ENCODE peak calls at places on chromosomes 1 and 21, in seven cellular contexts. V is psoas muscle, H is adrenal gland, L is lung, I is Panc1, Z is A549, W is tibial artery. Q is an unnamed sample. For H3K4me1, the result is how much of the 10 kb centered on the place peaks cover.

GRCh38 chr21:31444061-31444460 is 100.0 kb upstream of the TIAM1 start:
- DNase-seq in V (no peak), H (peak), L (no peak), I (no peak), Z (no peak), W (peak), Q (no peak)

GRCh38 chr1:107748529-107748928 is 216.5 kb downstream of the VAV3 start:
- DNase-seq in V (no peak), H (no peak), L (no peak), I (no peak), Z (peak), W (no peak), Q (peak)

GRCh38 chr1:76336951-76337371 is 262.4 kb downstream of the ST6GALNAC3 start:
- DNase-seq in V (peak), H (peak), L (peak), I (no peak), Z (no peak), W (no peak), Q (peak)

GRCh38 chr1:228073870-228074545 is 8.5 kb upstream of the ARF1 start:
- DNase-seq in V (no peak), H (peak), L (no peak), I (no peak), Z (no peak), W (no peak), Q (peak)

GRCh38 chr1:201017828-201018163 is 5.7 kb downstream of the KIF21B start:
- DNase-seq in V (no peak), H (no peak), L (no peak), I (no peak), Z (no peak), W (no peak), Q (no peak)

GRCh38 chr1:87291107-87291506 is 37.6 kb upstream of the LMO4 start:
- DNase-seq in V (no peak), H (no peak), L (no peak), I (no peak), Z (no peak), W (no peak), Q (peak)

GRCh38 chr1:8070381-8070811 is 44.3 kb upstream of the ERRFI1 start:
- DNase-seq in V (no peak), H (no peak), L (peak), I (no peak), Z (peak), W (no peak), Q (no peak)

GRCh38 chr1:86753700-86754099 is 49.3 kb downstream of the SH3GLB1 start:
- DNase-seq in V (no peak), H (no peak), L (no peak), I (no peak), Z (peak), W (no peak), Q (no peak)

GRCh38 chr1:7538849-7539771 is 232.0 kb upstream of the VAMP3 start:
- DNase-seq in V (peak), H (no peak), L (no peak), I (no peak), Z (no peak), W (no peak), Q (no peak)

GRCh38 chr1:173429517-173430477 is 47.3 kb upstream of the PRDX6 start:
- DNase-seq in V (peak), H (peak), L (peak), I (no peak), Z (peak), W (peak), Q (peak)

GRCh38 chr21:15134711-15135110 is 69.9 kb upstream of the NRIP1 start:
- DNase-seq in V (no peak), H (no peak), L (no peak), I (no peak), Z (no peak), W (no peak), Q (no peak)

GRCh38 chr1:160416369-160416768 is 16.0 kb downstream of the VANGL2 start:
- DNase-seq in V (no peak), H (no peak), L (no peak), I (no peak), Z (peak), W (no peak), Q (peak)

GRCh38 chr1:62144238-62144831 is 50.3 kb upstream of the L1TD1 start:
- DNase-seq in V (no peak), H (peak), L (no peak), I (peak), Z (peak), W (peak), Q (peak)

GRCh38 chr1:32893198-32894018 is 7.1 kb downstream of the HPCA start:
- DNase-seq in V (peak), H (no peak), L (no peak), I (no peak), Z (peak), W (no peak), Q (no peak)

GRCh38 chr1:112815376-112815775 is 100.2 kb upstream of the PPM1J start:
- DNase-seq in V (no peak), H (no peak), L (no peak), I (no peak), Z (no peak), W (no peak), Q (no peak)

GRCh38 chr1:240687820-240688219 is 75.9 kb upstream of the GREM2 start:
- DNase-seq in V (no peak), H (no peak), L (no peak), I (no peak), Z (no peak), W (no peak), Q (no peak)

GRCh38 chr1:246032111-246032551 is 474.9 kb downstream of the SMYD3 start:
- DNase-seq in V (no peak), H (no peak), L (no peak), I (no peak), Z (no peak), W (no peak), Q (no peak)

GRCh38 chr21:34510148-34511142 is 1.6 kb downstream of the KCNE1 start:
- DNase-seq in V (peak), H (peak), L (peak), I (no peak), Z (peak), W (peak), Q (peak)

GRCh38 chr1:175188936-175189335 is 3.6 kb downstream of the KIAA0040 start:
- DNase-seq in V (no peak), H (no peak), L (peak), I (no peak), Z (no peak), W (peak), Q (no peak)

GRCh38 chr1:26289158-26290059 is 9.5 kb downstream of the SH3BGRL3 start:
- DNase-seq in V (peak), H (peak), L (no peak), I (no peak), Z (no peak), W (no peak), Q (no peak)

GRCh38 chr1:22591576-22591975 is 28.3 kb downstream of the EPHA8 start:
- DNase-seq in V (peak), H (no peak), L (no peak), I (no peak), Z (no peak), W (no peak), Q (no peak)

GRCh38 chr1:179353546-179353945 is 12.2 kb upstream of the AXDND1 start:
- DNase-seq in V (no peak), H (peak), L (no peak), I (no peak), Z (no peak), W (peak), Q (peak)

GRCh38 chr1:152756872-152757271 is 953 bp upstream of the KPRP start:
- DNase-seq in V (no peak), H (no peak), L (no peak), I (no peak), Z (no peak), W (no peak), Q (no peak)

GRCh38 chr21:38920631-38921398 is 115.1 kb downstream of the ETS2 start:
- DNase-seq in V (no peak), H (no peak), L (no peak), I (no peak), Z (peak), W (no peak), Q (peak)

GRCh38 chr1:24695202-24695974 is 49.9 kb upstream of the CLIC4 start:
- DNase-seq in V (no peak), H (peak), L (no peak), I (no peak), Z (no peak), W (peak), Q (peak)

GRCh38 chr1:19602486-19602885 is 41.6 kb upstream of the NBL1 start:
- DNase-seq in V (no peak), H (no peak), L (no peak), I (no peak), Z (no peak), W (no peak), Q (no peak)

GRCh38 chr21:45934570-45934969 is 47.0 kb upstream of the COL6A1 start:
- DNase-seq in V (peak), H (no peak), L (no peak), I (no peak), Z (no peak), W (no peak), Q (no peak)

GRCh38 chr1:24586119-24586518 is 30.2 kb downstream of the NCMAP start:
- DNase-seq in V (no peak), H (no peak), L (no peak), I (no peak), Z (no peak), W (no peak), Q (no peak)

GRCh38 chr1:35573198-35573775 is at the start of gene TFAP2E:
- DNase-seq in V (no peak), H (peak), L (peak), I (no peak), Z (peak), W (no peak), Q (peak)

GRCh38 chr1:211603191-211603701 is 24.3 kb upstream of the SLC30A1 start:
- DNase-seq in V (no peak), H (no peak), L (no peak), I (no peak), Z (no peak), W (no peak), Q (peak)

GRCh38 chr1:67605209-67605780 is 79.7 kb upstream of the GADD45A start:
- DNase-seq in V (no peak), H (no peak), L (no peak), I (no peak), Z (no peak), W (no peak), Q (peak)

GRCh38 chr1:201999625-202000238 is 10.7 kb upstream of the ELF3 start:
- DNase-seq in V (no peak), H (peak), L (no peak), I (no peak), Z (peak), W (no peak), Q (peak)

GRCh38 chr1:234983554-234983911 is 145.1 kb downstream of the TOMM20 start:
- DNase-seq in V (no peak), H (no peak), L (no peak), I (no peak), Z (no peak), W (no peak), Q (no peak)

GRCh38 chr1:200090252-200091159 is 63.0 kb downstream of the NR5A2 start:
- DNase-seq in V (no peak), H (no peak), L (no peak), I (no peak), Z (peak), W (no peak), Q (no peak)

GRCh38 chr1:113226118-113226517 is 153.1 kb downstream of the LRIG2 start:
- DNase-seq in V (no peak), H (no peak), L (no peak), I (no peak), Z (no peak), W (no peak), Q (no peak)

GRCh38 chr1:205444300-205444930 is 11.4 kb downstream of the BLACAT1 start:
- DNase-seq in V (no peak), H (no peak), L (no peak), I (no peak), Z (no peak), W (no peak), Q (no peak)

GRCh38 chr1:19066874-19067186 is 110.4 kb upstream of the IFFO2 start:
- DNase-seq in V (no peak), H (no peak), L (no peak), I (no peak), Z (no peak), W (no peak), Q (no peak)

GRCh38 chr1:6519935-6520621 is 28.6 kb upstream of the PLEKHG5 start:
- DNase-seq in V (peak), H (peak), L (no peak), I (no peak), Z (no peak), W (no peak), Q (peak)

GRCh38 chr1:221511797-221512196 is 230.1 kb downstream of the DUSP10 start:
- DNase-seq in V (no peak), H (no peak), L (no peak), I (no peak), Z (no peak), W (no peak), Q (no peak)

GRCh38 chr21:45299864-45300785 is 12.4 kb upstream of the POFUT2 start:
- DNase-seq in V (peak), H (peak), L (no peak), I (no peak), Z (no peak), W (no peak), Q (peak)

DNA sequence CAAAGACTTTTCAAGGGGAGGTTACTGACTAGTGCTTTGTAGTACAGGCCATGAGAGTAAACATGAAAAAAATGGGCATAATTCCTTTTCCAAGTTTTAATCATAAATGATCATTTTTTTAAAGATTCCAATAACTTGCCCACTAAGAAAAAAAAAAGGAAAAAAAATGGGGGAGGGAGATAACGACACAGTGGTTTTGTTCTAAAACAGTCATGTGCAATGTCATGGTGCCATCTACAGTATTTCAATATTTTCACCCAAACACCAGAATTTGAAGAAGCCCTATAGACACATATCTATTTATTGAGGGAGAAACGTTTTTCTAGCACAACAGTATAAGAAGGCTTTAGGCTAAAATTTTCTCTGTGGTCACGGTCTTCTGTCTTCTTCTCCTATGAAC is 250.2 kb downstream of the LTN1 start:
- DNase-seq in V (no peak), H (no peak), L (no peak), I (no peak), Z (no peak), W (no peak), Q (peak)
- TF ChIP-seq CTCF in V (peak), H (no peak), L (no peak), I (no peak), Z (no peak), W (no peak), Q (peak)

GRCh38 chr1:147246044-147246690 is 3.7 kb downstream of the CHD1L start:
- DNase-seq in V (no peak), H (no peak), L (no peak), I (no peak), Z (no peak), W (no peak), Q (no peak)

GRCh38 chr1:147246910-147247655 is 4.6 kb downstream of the CHD1L start:
- DNase-seq in V (no peak), H (no peak), L (no peak), I (no peak), Z (no peak), W (no peak), Q (no peak)

GRCh38 chr1:147245586-147246021 is 3.1 kb downstream of the CHD1L start:
- DNase-seq in V (no peak), H (no peak), L (no peak), I (no peak), Z (no peak), W (no peak), Q (no peak)

GRCh38 chr1:147243228-147243685 is 773 bp downstream of the CHD1L start:
- DNase-seq in V (no peak), H (no peak), L (no peak), I (no peak), Z (no peak), W (peak), Q (no peak)

GRCh38 chr1:147245129-147245528 is 2.6 kb downstream of the CHD1L start:
- DNase-seq in V (no peak), H (no peak), L (no peak), I (no peak), Z (no peak), W (no peak), Q (no peak)
- H3K4me3 ChIP-seq in V (no peak), H (no peak), L (no peak), I (no peak), Z (no peak), W (no peak), Q (no peak)

GRCh38 chr1:27556781-27557595 is 47.0 kb downstream of the AHDC1 start:
- DNase-seq in V (peak), H (peak), L (peak), I (no peak), Z (peak), W (peak), Q (peak)
- H3K4me1 ChIP-seq in V (half or more), H (half or more), L (under half), I (half or more), Z (half or more), W (half or more), Q (under half)

GRCh38 chr1:109617291-109617801 is 2.1 kb downstream of the GNAT2 start:
- DNase-seq in V (no peak), H (no peak), L (no peak), I (no peak), Z (peak), W (no peak), Q (no peak)

GRCh38 chr1:109619405-109619654 is at the start of gene GNAT2:
- DNase-seq in V (no peak), H (no peak), L (no peak), I (no peak), Z (no peak), W (no peak), Q (no peak)

GRCh38 chr1:109619655-109620395 is at the start of gene AMPD2:
- DNase-seq in V (peak), H (peak), L (peak), I (no peak), Z (peak), W (peak), Q (peak)

GRCh38 chr1:109620396-109620817 is 770 bp downstream of the AMPD2 start:
- DNase-seq in V (peak), H (peak), L (no peak), I (no peak), Z (peak), W (no peak), Q (peak)

GRCh38 chr1:109618614-109619404 is 607 bp downstream of the GNAT2 start:
- DNase-seq in V (no peak), H (no peak), L (no peak), I (no peak), Z (no peak), W (no peak), Q (no peak)
- TF ChIP-seq CTCF in V (no peak), H (no peak), L (no peak), I (no peak), Z (no peak), W (no peak), Q (no peak)